ENCODE peak calls at places on chromosomes 2 and 18, in ten cellular contexts. O is MM.1S, W is ovary, I is left ventricle myocardium inferior, P is AG04450, G is mucosa of descending colon, Z is choroid plexus epithelial cell, H is mammary epithelial cell, Y is dorsolateral prefrontal cortex, R is A549. F is an unnamed sample.

GRCh38 chr2:12504443-12504842 is 212.3 kb upstream of the TRIB2 start:
- DNase-seq in O (peak), W (no peak), I (no peak), P (no peak), G (no peak), Z (peak), H (peak), Y (no peak), R (no peak), F (peak)

GRCh38 chr2:74806913-74807312 is 27.0 kb upstream of the HK2 start:
- DNase-seq in O (no peak), W (no peak), I (no peak), P (no peak), G (no peak), Z (no peak), H (no peak), Y (no peak), R (no peak), F (no peak)

GRCh38 chr2:136015688-136016087 is 30.3 kb upstream of the DARS1 start:
- DNase-seq in O (no peak), W (no peak), I (no peak), P (no peak), G (no peak), Z (no peak), H (no peak), Y (no peak), R (no peak), F (no peak)

GRCh38 chr2:54396107-54396506 is 60.0 kb upstream of the SPTBN1 start:
- DNase-seq in O (no peak), W (no peak), I (no peak), P (peak), G (no peak), Z (peak), H (no peak), Y (no peak), R (no peak), F (peak)

GRCh38 chr18:7234061-7234460 is 3.2 kb downstream of the LRRC30 start:
- DNase-seq in O (no peak), W (no peak), I (peak), P (no peak), G (no peak), Z (no peak), H (no peak), Y (no peak), R (no peak), F (no peak)

GRCh38 chr18:49021433-49022129 is 70.8 kb upstream of the SMAD7 start:
- DNase-seq in O (peak), W (no peak), I (peak), P (no peak), G (peak), Z (peak), H (peak), Y (peak), R (peak), F (peak)

GRCh38 chr2:138658187-138658894 is 121.8 kb downstream of the NXPH2 start:
- DNase-seq in O (no peak), W (no peak), I (no peak), P (no peak), G (no peak), Z (no peak), H (no peak), Y (no peak), R (no peak), F (no peak)

GRCh38 chr2:74146929-74147728 is 583 bp downstream of the BOLA3 start:
- DNase-seq in O (peak), W (no peak), I (no peak), P (no peak), G (no peak), Z (peak), H (peak), Y (no peak), R (no peak), F (peak)

GRCh38 chr2:223306371-223306770 is 254.4 kb downstream of the KCNE4 start:
- DNase-seq in O (peak), W (no peak), I (no peak), P (peak), G (no peak), Z (peak), H (no peak), Y (no peak), R (peak), F (peak)

GRCh38 chr2:143169105-143169504 is 39.9 kb downstream of the ARHGAP15 start:
- DNase-seq in O (no peak), W (no peak), I (no peak), P (no peak), G (no peak), Z (no peak), H (no peak), Y (no peak), R (no peak), F (no peak)

GRCh38 chr2:9703701-9704221 is 73.0 kb upstream of the YWHAQ start:
- DNase-seq in O (no peak), W (no peak), I (no peak), P (peak), G (no peak), Z (peak), H (peak), Y (no peak), R (peak), F (peak)

GRCh38 chr2:24613154-24613814 is 122.2 kb downstream of the NCOA1 start:
- DNase-seq in O (peak), W (no peak), I (no peak), P (peak), G (no peak), Z (peak), H (peak), Y (no peak), R (peak), F (peak)

GRCh38 chr18:75130591-75131274 is 78.2 kb downstream of the PTGR3 start:
- DNase-seq in O (no peak), W (no peak), I (no peak), P (no peak), G (no peak), Z (peak), H (no peak), Y (no peak), R (no peak), F (peak)

GRCh38 chr18:44051088-44051487 is 629.6 kb upstream of the SETBP1 start:
- DNase-seq in O (no peak), W (no peak), I (no peak), P (no peak), G (no peak), Z (no peak), H (no peak), Y (no peak), R (no peak), F (no peak)

GRCh38 chr2:18413794-18414396 is 146.6 kb downstream of the RDH14 start:
- DNase-seq in O (no peak), W (peak), I (no peak), P (peak), G (no peak), Z (peak), H (peak), Y (no peak), R (peak), F (peak)

GRCh38 chr18:32243358-32243757 is 53.5 kb downstream of the MEP1B start:
- DNase-seq in O (no peak), W (no peak), I (no peak), P (no peak), G (no peak), Z (no peak), H (no peak), Y (no peak), R (no peak), F (no peak)

GRCh38 chr18:8188196-8188595 is 421.0 kb upstream of the RAB12 start:
- DNase-seq in O (no peak), W (no peak), I (no peak), P (peak), G (no peak), Z (peak), H (no peak), Y (no peak), R (no peak), F (peak)

GRCh38 chr2:163667064-163667887 is 68.5 kb downstream of the FIGN start:
- DNase-seq in O (no peak), W (no peak), I (no peak), P (peak), G (no peak), Z (peak), H (peak), Y (no peak), R (peak), F (peak)

GRCh38 chr2:150483532-150483931 is 3.9 kb downstream of the RND3 start:
- DNase-seq in O (no peak), W (no peak), I (no peak), P (no peak), G (no peak), Z (no peak), H (no peak), Y (no peak), R (no peak), F (no peak)

GRCh38 chr18:50142441-50143120 is 52.4 kb downstream of the MYO5B start:
- DNase-seq in O (peak), W (no peak), I (no peak), P (no peak), G (no peak), Z (no peak), H (peak), Y (no peak), R (no peak), F (no peak)

GRCh38 chr2:142980246-142981068 is 103.0 kb downstream of the KYNU start:
- DNase-seq in O (peak), W (no peak), I (no peak), P (no peak), G (no peak), Z (peak), H (peak), Y (no peak), R (peak), F (peak)

GRCh38 chr18:36025025-36025424 is 42.3 kb downstream of the RPRD1A start:
- DNase-seq in O (no peak), W (no peak), I (no peak), P (peak), G (no peak), Z (peak), H (peak), Y (no peak), R (no peak), F (peak)
- H3K4me3 ChIP-seq in O (no peak), W (no peak), I (no peak), P (no peak), G (no peak), Z (no peak), H (no peak), Y (no peak), R (no peak), F (no peak)

GRCh38 chr2:134379293-134379692 is 125.4 kb downstream of the MGAT5 start:
- DNase-seq in O (no peak), W (peak), I (no peak), P (peak), G (no peak), Z (no peak), H (peak), Y (no peak), R (no peak), F (peak)

GRCh38 chr2:134379722-134380121 is 125.8 kb downstream of the MGAT5 start:
- DNase-seq in O (no peak), W (no peak), I (no peak), P (no peak), G (no peak), Z (no peak), H (no peak), Y (no peak), R (no peak), F (no peak)

GRCh38 chr2:134372611-134373131 is 118.8 kb downstream of the MGAT5 start:
- DNase-seq in O (no peak), W (peak), I (peak), P (peak), G (no peak), Z (peak), H (peak), Y (peak), R (no peak), F (peak)

GRCh38 chr2:134377730-134378129 is 123.9 kb downstream of the MGAT5 start:
- DNase-seq in O (no peak), W (no peak), I (no peak), P (no peak), G (no peak), Z (no peak), H (no peak), Y (no peak), R (no peak), F (no peak)

GRCh38 chr2:134375935-134376334 is 122.1 kb downstream of the MGAT5 start:
- DNase-seq in O (no peak), W (peak), I (no peak), P (no peak), G (no peak), Z (peak), H (no peak), Y (peak), R (peak), F (peak)
- TF ChIP-seq CTCF in O (no peak), W (no peak), I (peak), P (peak), G (no peak), Z (peak), H (peak), Y (peak), R (no peak), F (peak)

GRCh38 chr2:196719565-196719872 is 80.0 kb downstream of the GTF3C3 start:
- DNase-seq in O (no peak), W (no peak), I (no peak), P (no peak), G (no peak), Z (no peak), H (no peak), Y (no peak), R (peak), F (no peak)
- H3K4me3 ChIP-seq in O (peak), W (no peak), I (no peak), P (no peak), G (no peak), Z (no peak), H (no peak), Y (no peak), R (no peak), F (no peak)

GRCh38 chr2:6876299-6876698 is 1.3 kb upstream of the RSAD2 start:
- DNase-seq in O (no peak), W (no peak), I (no peak), P (no peak), G (no peak), Z (no peak), H (no peak), Y (no peak), R (no peak), F (no peak)

GRCh38 chr2:6880200-6880733 is 2.7 kb downstream of the RSAD2 start:
- DNase-seq in O (no peak), W (no peak), I (no peak), P (no peak), G (no peak), Z (peak), H (no peak), Y (no peak), R (no peak), F (no peak)

GRCh38 chr2:6879011-6879410 is 1.4 kb downstream of the RSAD2 start:
- DNase-seq in O (no peak), W (no peak), I (no peak), P (no peak), G (no peak), Z (peak), H (no peak), Y (no peak), R (no peak), F (no peak)

GRCh38 chr2:6881036-6881435 is 3.5 kb downstream of the RSAD2 start:
- DNase-seq in O (no peak), W (no peak), I (no peak), P (no peak), G (no peak), Z (no peak), H (no peak), Y (no peak), R (no peak), F (no peak)

GRCh38 chr2:6877402-6878305 is at the start of gene RSAD2:
- DNase-seq in O (peak), W (peak), I (no peak), P (no peak), G (no peak), Z (peak), H (peak), Y (no peak), R (no peak), F (peak)
- TF ChIP-seq CTCF in O (no peak), W (no peak), I (peak), P (no peak), G (no peak), Z (peak), H (no peak), Y (no peak), R (no peak), F (no peak)

DNA sequence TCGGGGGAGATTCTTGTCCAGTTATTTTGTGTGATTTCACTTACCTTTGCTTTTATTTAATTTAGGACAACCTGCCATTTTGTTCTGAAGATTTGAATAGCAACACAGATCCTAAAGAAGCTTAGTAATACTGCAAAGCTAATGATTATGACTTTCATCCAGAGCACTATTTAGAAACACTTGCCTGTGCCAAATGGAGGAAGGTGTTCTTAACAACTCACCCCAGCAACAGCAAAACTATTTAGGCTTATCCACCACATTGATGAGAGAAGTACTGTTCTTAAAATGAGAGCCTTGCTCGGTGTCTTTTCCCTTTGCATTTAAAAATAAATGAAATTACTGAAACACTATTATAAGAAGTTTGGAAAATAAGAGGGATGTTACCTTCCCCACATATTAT is 59.7 kb downstream of the RHBDD1 start:
- DNase-seq in O (no peak), W (no peak), I (no peak), P (no peak), G (no peak), Z (no peak), H (no peak), Y (no peak), R (no peak), F (no peak)
- H3K4me3 ChIP-seq in O (no peak), W (no peak), I (no peak), P (no peak), G (no peak), Z (no peak), H (no peak), Y (no peak), R (no peak), F (no peak)

GRCh38 chr2:100223502-100223901 is 81.1 kb upstream of the AFF3 start:
- DNase-seq in O (no peak), W (no peak), I (no peak), P (no peak), G (no peak), Z (no peak), H (no peak), Y (no peak), R (no peak), F (no peak)

GRCh38 chr2:100228415-100228814 is 86.0 kb upstream of the AFF3 start:
- DNase-seq in O (no peak), W (no peak), I (no peak), P (no peak), G (no peak), Z (no peak), H (no peak), Y (no peak), R (no peak), F (no peak)

GRCh38 chr2:100230754-100231153 is 88.4 kb upstream of the AFF3 start:
- DNase-seq in O (no peak), W (no peak), I (no peak), P (no peak), G (no peak), Z (peak), H (no peak), Y (no peak), R (no peak), F (no peak)

GRCh38 chr2:100234141-100234540 is 88.2 kb downstream of the LONRF2 start:
- DNase-seq in O (no peak), W (no peak), I (no peak), P (peak), G (no peak), Z (peak), H (no peak), Y (no peak), R (no peak), F (peak)

DNA sequence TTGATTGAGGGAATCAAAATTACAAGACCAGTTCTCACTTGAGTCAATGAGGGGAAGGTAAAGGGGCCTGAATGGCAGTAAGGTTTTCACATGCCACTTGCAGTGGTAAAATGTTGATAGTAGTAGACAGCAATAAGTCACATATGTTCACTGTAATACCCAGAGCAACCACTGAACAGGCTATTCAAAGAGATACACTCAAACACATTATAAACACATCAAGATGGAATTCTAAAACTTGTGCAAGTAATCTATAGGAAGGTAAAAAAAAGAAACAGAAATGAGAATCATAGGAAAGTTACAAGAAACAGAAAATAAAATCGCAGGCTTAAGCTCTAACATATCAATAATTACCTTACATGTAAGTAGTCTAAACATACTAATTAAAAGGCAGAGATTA is 86.6 kb upstream of the AFF3 start:
- DNase-seq in O (no peak), W (no peak), I (no peak), P (no peak), G (no peak), Z (no peak), H (no peak), Y (no peak), R (no peak), F (no peak)
- TF ChIP-seq CTCF in O (no peak), W (no peak), I (no peak), P (peak), G (no peak), Z (no peak), H (no peak), Y (no peak), R (no peak), F (peak)

GRCh38 chr2:219453691-219454131 is 19.1 kb downstream of the SPEG start:
- DNase-seq in O (no peak), W (peak), I (peak), P (peak), G (no peak), Z (peak), H (peak), Y (no peak), R (no peak), F (peak)
- H3K4me3 ChIP-seq in O (no peak), W (no peak), I (peak), P (no peak), G (no peak), Z (no peak), H (no peak), Y (no peak), R (no peak), F (no peak)

GRCh38 chr2:122570641-122571040 is 815.2 kb downstream of the TSN start:
- DNase-seq in O (no peak), W (no peak), I (no peak), P (no peak), G (no peak), Z (no peak), H (no peak), Y (no peak), R (no peak), F (no peak)
- TF ChIP-seq CTCF in O (no peak), W (no peak), I (no peak), P (no peak), G (no peak), Z (no peak), H (no peak), Y (no peak), R (no peak), F (no peak)

DNA sequence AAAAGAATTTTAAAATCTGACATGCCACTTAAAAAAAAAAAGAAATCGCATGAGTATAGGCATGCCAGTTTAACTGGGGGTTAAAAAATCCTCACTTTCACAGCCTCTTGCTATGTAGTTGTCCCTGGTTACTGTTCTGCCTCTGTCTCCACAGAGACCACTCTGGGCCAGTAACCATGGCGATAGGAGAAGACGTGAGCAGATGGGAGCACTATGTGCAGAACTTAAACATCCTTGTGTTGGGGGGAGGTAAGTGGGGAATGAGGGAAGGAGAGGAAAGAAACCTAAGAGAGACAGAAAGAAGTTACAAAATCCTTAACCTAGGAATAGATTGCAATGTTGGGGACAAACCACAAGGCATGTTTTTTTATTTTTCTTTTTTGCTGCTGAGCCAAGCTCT is 75.9 kb upstream of the CYRIA start:
- DNase-seq in O (no peak), W (no peak), I (no peak), P (no peak), G (no peak), Z (no peak), H (no peak), Y (no peak), R (no peak), F (no peak)
- H3K4me3 ChIP-seq in O (no peak), W (no peak), I (no peak), P (no peak), G (no peak), Z (no peak), H (no peak), Y (no peak), R (no peak), F (no peak)

F was measured in cardiac fibroblast.